ENCODE peak calls at places on chromosomes 12 and 14, in nine cellular contexts. D, Q, T, W, G, X, A, J and B are unnamed samples.
A peak's percentile ranks its signal among the peaks of the same experiment; 100 is the strongest.

GRCh38 chr12:15581006-15581405 is 208.2 kb downstream of the EPS8 start:
- DNase-seq in X (no peak), Q (no peak), W (no peak), G (no peak), D (no peak), J (no peak), T (no peak), A (no peak), B (no peak)

GRCh38 chr12:62190921-62191746 is 69.1 kb upstream of the USP15 start:
- DNase-seq in T (no peak), D (no peak), Q (no peak), J (peak; percentile 4), W (no peak), X (no peak), A (no peak), G (peak; percentile 15), B (no peak)

GRCh38 chr12:10362325-10362724 is 27.5 kb downstream of the KLRK1 start:
- DNase-seq in X (no peak), D (no peak), Q (no peak), T (no peak), G (no peak), J (no peak), A (no peak), W (no peak), B (no peak)

GRCh38 chr14:76918751-76919421 is 92.7 kb downstream of the LRRC74A start:
- DNase-seq in J (peak; percentile 98), T (peak; percentile 95), W (peak; percentile 96), D (no peak), Q (no peak), X (peak; percentile 95), A (peak; percentile 98), G (peak; percentile 95), B (peak; percentile 67)

GRCh38 chr12:123033392-123034021 is 53.0 kb downstream of the ARL6IP4 start:
- DNase-seq in J (no peak), T (no peak), D (no peak), Q (no peak), A (no peak), W (no peak), G (no peak), X (no peak), B (peak; percentile 17)

GRCh38 chr12:24625103-24625502 is 323.8 kb downstream of the BCAT1 start:
- DNase-seq in W (no peak), D (no peak), J (no peak), X (no peak), Q (no peak), A (no peak), T (no peak), G (no peak), B (no peak)

GRCh38 chr12:108911915-108912314 is 32.0 kb downstream of the DAO start:
- DNase-seq in D (no peak), J (no peak), G (no peak), A (no peak), W (peak; percentile 88), X (no peak), T (no peak), Q (no peak), B (no peak)

GRCh38 chr12:26369588-26369987 is 174.2 kb downstream of the SSPN start:
- DNase-seq in A (no peak), J (peak; percentile 4), D (no peak), X (peak; percentile 24), G (no peak), T (no peak), Q (no peak), W (peak; percentile 84), B (no peak)

GRCh38 chr12:65490193-65490592 is 211.7 kb downstream of the MSRB3 start:
- DNase-seq in A (no peak), D (no peak), T (no peak), Q (no peak), G (no peak), J (no peak), X (no peak), W (peak; percentile 35), B (no peak)

GRCh38 chr12:69238589-69239285 is 632 bp upstream of the CPSF6 start:
- DNase-seq in W (no peak), A (no peak), T (no peak), Q (no peak), X (no peak), D (no peak), J (no peak), G (no peak), B (no peak)

GRCh38 chr12:16034136-16034817 is 123.1 kb downstream of the DERA start:
- DNase-seq in X (no peak), G (no peak), D (no peak), T (no peak), A (no peak), Q (no peak), W (no peak), J (no peak), B (no peak)

DNA sequence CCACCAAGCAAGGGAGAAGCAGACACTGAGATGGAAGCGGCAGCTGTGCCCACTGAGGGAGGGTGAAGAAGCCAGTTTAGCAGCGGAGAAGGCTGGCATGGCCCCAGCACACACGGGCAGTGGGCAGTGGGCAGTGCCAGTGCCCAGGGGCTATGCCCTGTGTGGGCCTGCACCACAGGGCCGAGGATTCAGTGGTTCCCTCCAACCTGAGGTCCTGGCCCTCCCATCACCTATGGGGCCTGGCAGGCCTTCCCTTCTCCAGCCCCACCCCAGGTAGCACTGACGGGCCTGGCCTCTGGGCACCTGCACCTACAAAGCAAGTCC is 81.1 kb downstream of the ITPK1 start:
- DNase-seq in A (no peak), Q (no peak), T (no peak), D (no peak), G (no peak), X (no peak), W (no peak), J (no peak), B (no peak)
- H3K27ac ChIP-seq in A (no peak overlapping the region), Q (peak overlapping the region; percentile 49), T (no peak overlapping the region), D (peak overlapping the region; percentile 82), G (peak overlapping the region; percentile 94), X (peak overlapping the region; percentile 75), W (no peak overlapping the region), J (no peak overlapping the region), B (peak overlapping the region; percentile 99)

GRCh38 chr14:99129211-99129696 is 142.7 kb downstream of the BCL11B start:
- DNase-seq in A (no peak), T (no peak), J (no peak), D (peak; percentile 90), G (no peak), X (no peak), Q (no peak), W (no peak), B (no peak)
- H3K27ac ChIP-seq in A (no peak overlapping the region), T (no peak overlapping the region), J (no peak overlapping the region), D (no peak overlapping the region), G (no peak overlapping the region), X (no peak overlapping the region), Q (no peak overlapping the region), W (no peak overlapping the region), B (no peak overlapping the region)

GRCh38 chr12:73330584-73331351 is 1058.6 kb downstream of the TRHDE start:
- DNase-seq in W (no peak), X (no peak), D (no peak), Q (no peak), J (no peak), G (no peak), A (no peak), T (no peak), B (no peak)
- H3K27ac ChIP-seq in W (no peak overlapping the region), X (no peak overlapping the region), D (no peak overlapping the region), Q (no peak overlapping the region), J (no peak overlapping the region), G (no peak overlapping the region), A (no peak overlapping the region), T (no peak overlapping the region), B (no peak overlapping the region)

GRCh38 chr14:100755649-100756048 is 29.0 kb downstream of the DLK1 start:
- DNase-seq in X (no peak), A (no peak), Q (no peak), J (no peak), G (no peak), D (no peak), T (no peak), W (peak; percentile 77), B (no peak)

GRCh38 chr14:100748944-100749343 is 22.3 kb downstream of the DLK1 start:
- DNase-seq in G (no peak), D (no peak), J (no peak), A (no peak), T (no peak), X (no peak), Q (no peak), W (no peak), B (no peak)

GRCh38 chr14:100749967-100750597 is 23.4 kb downstream of the DLK1 start:
- DNase-seq in G (no peak), Q (no peak), J (no peak), D (no peak), A (no peak), W (no peak), T (no peak), X (no peak), B (no peak)

GRCh38 chr14:100750762-100751699 is 24.3 kb downstream of the DLK1 start:
- DNase-seq in T (no peak), J (no peak), X (no peak), G (no peak), Q (no peak), A (no peak), W (no peak), D (no peak), B (no peak)

GRCh38 chr14:100754020-100754419 is 27.3 kb downstream of the DLK1 start:
- DNase-seq in D (no peak), A (no peak), J (no peak), G (no peak), T (no peak), W (no peak), Q (no peak), X (no peak), B (no peak)
- H3K27ac ChIP-seq in D (no peak overlapping the region), A (no peak overlapping the region), J (no peak overlapping the region), G (no peak overlapping the region), T (no peak overlapping the region), W (no peak overlapping the region), Q (no peak overlapping the region), X (no peak overlapping the region), B (no peak overlapping the region)

GRCh38 chr12:46259071-46259470 is 9.8 kb downstream of the SLC38A1 start:
- DNase-seq in Q (no peak), X (no peak), G (no peak), T (no peak), A (no peak), D (no peak), J (no peak), W (peak; percentile 42), B (no peak)
- H3K27ac ChIP-seq in Q (no peak overlapping the region), X (no peak overlapping the region), G (peak overlapping the region; percentile 86), T (no peak overlapping the region), A (no peak overlapping the region), D (no peak overlapping the region), J (no peak overlapping the region), W (no peak overlapping the region), B (no peak overlapping the region)

DNA sequence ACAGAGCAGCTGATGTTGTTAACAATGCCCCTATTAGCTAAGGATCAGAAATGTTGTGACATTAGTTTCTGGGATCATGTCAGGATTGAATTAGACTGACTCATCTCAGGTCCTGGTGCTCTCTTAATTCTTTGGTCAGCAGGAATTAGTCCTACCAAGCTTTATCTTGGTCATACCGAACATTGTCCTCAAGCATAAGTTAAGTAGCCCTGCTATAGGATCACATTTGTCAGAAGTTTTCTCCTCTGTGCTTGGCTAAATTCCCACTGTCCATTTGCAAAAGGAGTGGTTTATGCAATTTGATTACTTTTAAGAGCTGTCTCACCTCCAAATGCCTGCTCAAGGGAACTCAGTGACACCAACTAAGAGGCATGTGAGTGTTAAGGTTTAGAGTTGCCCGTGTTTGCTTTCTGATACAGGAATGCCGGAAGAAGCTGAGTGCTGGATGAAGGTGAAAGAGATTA is 48.4 kb upstream of the IFNG-AS1 start:
- DNase-seq in J (no peak), A (no peak), Q (no peak), D (no peak), T (no peak), X (no peak), W (peak; percentile 87), G (no peak), B (no peak)
- H3K27ac ChIP-seq in J (no peak overlapping the region), A (no peak overlapping the region), Q (no peak overlapping the region), D (no peak overlapping the region), T (peak overlapping the region; percentile 34), X (peak overlapping the region; percentile 5), W (peak overlapping the region; percentile 14), G (peak overlapping the region; percentile 48), B (no peak overlapping the region)